ENCODE peak calls at places on chromosomes 12 and 14, in five cellular contexts. R, E, P, C and G are unnamed samples.
A peak's percentile ranks its signal among the peaks of the same experiment; 100 is the strongest.

GRCh38 chr12:27488479-27488878 is 35.5 kb upstream of the PPFIBP1 start:
- DNase-seq in R (no peak), E (no peak), P (no peak), C (no peak), G (no peak)

GRCh38 chr14:85948163-85948562 is 418.2 kb downstream of the FLRT2 start:
- DNase-seq in R (no peak), E (no peak), P (no peak), C (no peak), G (no peak)

GRCh38 chr12:57171668-57172067 is 24.2 kb upstream of the LRP1-AS start:
- DNase-seq in R (no peak), E (peak; percentile 82), P (peak; percentile 84), C (no peak), G (no peak)

GRCh38 chr12:9118161-9118560 is 2.4 kb upstream of the A2M start:
- DNase-seq in R (no peak), E (no peak), P (no peak), C (no peak), G (peak; percentile 19)

GRCh38 chr14:35347323-35348043 is 55.3 kb downstream of the PSMA6 start:
- DNase-seq in R (no peak), E (no peak), P (no peak), C (no peak), G (no peak)

GRCh38 chr14:103132381-103133212 is 9.3 kb downstream of the TNFAIP2 start:
- DNase-seq in R (no peak), E (peak; percentile 71), P (no peak), C (no peak), G (no peak)

GRCh38 chr12:124904306-124905098 is 9.9 kb downstream of the UBC start:
- DNase-seq in R (peak; percentile 80), E (peak; percentile 96), P (peak; percentile 94), C (peak; percentile 83), G (peak; percentile 90)

GRCh38 chr14:57846631-57847030 is 19.3 kb downstream of the SLC35F4 start:
- DNase-seq in R (no peak), E (no peak), P (no peak), C (no peak), G (no peak)

GRCh38 chr12:6765048-6765633 is 1.0 kb upstream of the PTMS start:
- DNase-seq in R (no peak), E (no peak), P (no peak), C (no peak), G (no peak)

GRCh38 chr12:9761407-9761736 is 671 bp upstream of the CD69 start:
- DNase-seq in R (no peak), E (no peak), P (no peak), C (no peak), G (no peak)

GRCh38 chr14:77495354-77495753 is 3.3 kb downstream of the ISM2 start:
- DNase-seq in R (no peak), E (no peak), P (no peak), C (no peak), G (no peak)

GRCh38 chr12:4138051-4138450 is 135.5 kb upstream of the CCND2 start:
- DNase-seq in R (no peak), E (no peak), P (no peak), C (no peak), G (no peak)

GRCh38 chr12:118190266-118190665 is 54.3 kb downstream of the PEBP1 start:
- DNase-seq in R (no peak), E (no peak), P (peak; percentile 30), C (no peak), G (peak; percentile 18)

GRCh38 chr14:89378119-89378518 is 38.9 kb downstream of the FOXN3 start:
- DNase-seq in R (no peak), E (no peak), P (peak; percentile 93), C (no peak), G (peak; percentile 90)

GRCh38 chr12:12349711-12350665 is at the start of gene MANSC1:
- DNase-seq in R (no peak), E (peak; percentile 90), P (peak; percentile 28), C (peak; percentile 67), G (peak; percentile 58)

GRCh38 chr12:8560986-8561385 is 20.3 kb upstream of the CLEC4E start:
- DNase-seq in R (no peak), E (no peak), P (no peak), C (no peak), G (no peak)

GRCh38 chr12:583251-583869 is 79.9 kb downstream of the NINJ2 start:
- DNase-seq in R (no peak), E (no peak), P (no peak), C (peak; percentile 82), G (no peak)

GRCh38 chr12:110932048-110932447 is 11.7 kb upstream of the MYL2 start:
- DNase-seq in R (no peak), E (no peak), P (no peak), C (no peak), G (no peak)

GRCh38 chr14:64659366-64659765 is 44.9 kb upstream of the PLEKHG3 start:
- DNase-seq in R (no peak), E (no peak), P (no peak), C (no peak), G (no peak)

GRCh38 chr12:60072911-60073310 is 477.1 kb downstream of the SLC16A7 start:
- DNase-seq in R (no peak), E (no peak), P (peak; percentile 67), C (no peak), G (peak; percentile 5)

GRCh38 chr14:72902802-72903530 is 9.1 kb upstream of the DPF3 start:
- DNase-seq in R (no peak), E (no peak), P (no peak), C (no peak), G (no peak)

GRCh38 chr14:64737391-64738305 is 33.4 kb downstream of the PLEKHG3 start:
- DNase-seq in R (no peak), E (peak; percentile 64), P (no peak), C (no peak), G (no peak)

GRCh38 chr12:3614806-3615466 is 123.9 kb downstream of the PRMT8 start:
- DNase-seq in R (no peak), E (no peak), P (no peak), C (no peak), G (no peak)

GRCh38 chr12:34345801-34346200 is 323.5 kb downstream of the ALG10 start:
- DNase-seq in R (no peak), E (no peak), P (no peak), C (no peak), G (no peak)

GRCh38 chr12:104793280-104793679 is 164.8 kb downstream of the SLC41A2 start:
- DNase-seq in R (no peak), E (no peak), P (peak; percentile 9), C (no peak), G (no peak)

GRCh38 chr14:94633116-94633515 is 20.9 kb downstream of the SERPINA3 start:
- DNase-seq in R (no peak), E (no peak), P (no peak), C (no peak), G (no peak)

GRCh38 chr12:69844416-69844815 is 19.4 kb downstream of the MYRFL start:
- DNase-seq in R (no peak), E (no peak), P (no peak), C (no peak), G (no peak)

GRCh38 chr12:114245555-114245954 is 160.4 kb downstream of the TBX5 start:
- DNase-seq in R (no peak), E (no peak), P (no peak), C (no peak), G (no peak)
- H3K4me3 ChIP-seq in R (no peak overlapping the region), E (no peak overlapping the region), P (no peak overlapping the region), C (no peak overlapping the region), G (no peak overlapping the region)

DNA sequence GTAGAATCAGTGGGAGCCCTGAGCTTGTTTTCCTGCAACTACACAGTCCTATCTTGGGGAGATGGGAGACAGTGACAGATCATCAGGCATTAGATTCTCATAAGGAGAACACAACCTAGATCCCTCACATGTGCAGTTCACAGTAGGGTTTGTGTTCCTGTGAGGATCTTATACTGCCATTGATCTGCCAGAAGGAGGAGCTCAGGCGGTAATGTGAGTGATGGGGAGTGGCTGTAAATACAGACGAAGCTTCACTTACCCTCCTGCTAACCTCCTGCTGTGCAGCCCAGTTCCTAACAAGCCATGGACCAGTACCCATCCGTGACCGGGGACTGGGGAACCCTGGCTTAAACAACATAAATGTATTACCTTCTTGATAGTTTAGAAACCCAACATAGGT is 1034.1 kb downstream of the BCL11B start:
- DNase-seq in R (no peak), E (no peak), P (no peak), C (no peak), G (no peak)
- TF ChIP-seq CTCF in R (no peak), E (no peak), P (no peak), C (no peak), G (no peak)

GRCh38 chr12:73384592-73384991 is 1112.4 kb downstream of the TRHDE start:
- DNase-seq in R (no peak), E (no peak), P (no peak), C (no peak), G (no peak)

DNA sequence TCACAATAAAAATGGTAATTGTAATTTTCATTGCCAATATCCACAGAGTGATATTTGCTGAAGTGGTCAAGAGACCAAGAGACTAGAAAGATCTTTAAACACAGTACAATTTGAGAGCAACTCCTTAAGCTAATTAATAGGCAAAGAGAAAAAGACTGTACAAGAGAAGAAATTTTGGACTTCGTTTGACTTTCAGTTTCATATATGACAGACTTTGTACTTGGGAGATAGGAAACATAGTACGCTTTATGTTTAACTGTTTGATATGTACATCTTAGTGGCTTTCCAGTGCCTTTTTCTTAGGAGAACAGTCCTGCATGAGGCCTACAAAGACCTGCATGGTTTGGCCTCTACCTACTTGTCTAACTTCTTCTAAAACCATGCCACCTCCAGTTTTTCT is 1118.1 kb downstream of the TRHDE start:
- DNase-seq in R (no peak), E (no peak), P (no peak), C (no peak), G (no peak)
- H3K4me3 ChIP-seq in R (no peak overlapping the region), E (no peak overlapping the region), P (no peak overlapping the region), C (no peak overlapping the region), G (no peak overlapping the region)

GRCh38 chr12:96502949-96503532 is 13.7 kb downstream of the CFAP54 start:
- DNase-seq in R (no peak), E (no peak), P (no peak), C (no peak), G (no peak)
- TF ChIP-seq CTCF in R (no peak), E (no peak), P (no peak), C (no peak), G (no peak)

GRCh38 chr14:68814376-68815287 is 21.8 kb upstream of the ZFP36L1 start:
- DNase-seq in R (no peak), E (peak; percentile 87), P (peak; percentile 68), C (no peak), G (no peak)
- H3K4me3 ChIP-seq in R (peak overlapping the region; percentile 46), E (peak overlapping the region; percentile 13), P (peak overlapping the region; percentile 12), C (peak overlapping the region; percentile 69), G (no peak overlapping the region)